ENCODE peak calls at places on chromosome 6, in eight cellular contexts. I is sigmoid colon, E is hepatocyte, U is astrocyte of the spinal cord, Z is dorsolateral prefrontal cortex, A is AG04450, M is IMR-90, C is Peyer's patch. T is an unnamed sample.

GRCh38 chr6:169969372-169970099 is 218.1 kb downstream of the ERMARD start:
- DNase-seq in I (peak; percentile 46), E (no peak), U (no peak), Z (peak; percentile 33), A (no peak), M (no peak), C (no peak), T (peak; percentile 30)

GRCh38 chr6:148335582-148335981 is 7.1 kb upstream of the SASH1 start:
- DNase-seq in I (no peak), E (no peak), U (no peak), Z (no peak), A (no peak), M (peak; percentile 40), C (no peak), T (no peak)

GRCh38 chr6:113672691-113673149 is 184.4 kb upstream of the MARCKS start:
- DNase-seq in I (peak; percentile 70), E (no peak), U (peak; percentile 23), Z (no peak), A (no peak), M (peak; percentile 37), C (no peak), T (no peak)

GRCh38 chr6:11785953-11786579 is 7.5 kb upstream of the ADTRP start:
- DNase-seq in I (no peak), E (no peak), U (no peak), Z (no peak), A (no peak), M (no peak), C (peak; percentile 82), T (no peak)

GRCh38 chr6:101803146-101803545 is 409.6 kb downstream of the GRIK2 start:
- DNase-seq in I (no peak), E (no peak), U (peak; percentile 19), Z (no peak), A (no peak), M (peak; percentile 52), C (no peak), T (no peak)

GRCh38 chr6:10582774-10583508 is 61.8 kb downstream of the GCNT2 start:
- DNase-seq in I (no peak), E (peak; percentile 29), U (no peak), Z (no peak), A (no peak), M (no peak), C (no peak), T (no peak)

GRCh38 chr6:49305010-49305409 is 158.0 kb downstream of the MMUT start:
- DNase-seq in I (no peak), E (no peak), U (no peak), Z (no peak), A (no peak), M (no peak), C (no peak), T (no peak)

GRCh38 chr6:21754891-21755290 is 161.3 kb downstream of the SOX4 start:
- DNase-seq in I (no peak), E (peak; percentile 42), U (peak; percentile 74), Z (no peak), A (no peak), M (peak; percentile 71), C (no peak), T (no peak)

GRCh38 chr6:168949876-168950499 is 303.7 kb downstream of the THBS2 start:
- DNase-seq in I (no peak), E (no peak), U (no peak), Z (no peak), A (no peak), M (peak; percentile 33), C (no peak), T (no peak)

GRCh38 chr6:37946021-37946420 is 126.5 kb downstream of the ZFAND3 start:
- DNase-seq in I (no peak), E (no peak), U (no peak), Z (no peak), A (no peak), M (no peak), C (no peak), T (no peak)

GRCh38 chr6:122071950-122072647 is 327.4 kb upstream of the HSF2 start:
- DNase-seq in I (no peak), E (no peak), U (no peak), Z (no peak), A (no peak), M (no peak), C (no peak), T (no peak)

GRCh38 chr6:166747644-166748595 is 120.9 kb upstream of the RPS6KA2 start:
- DNase-seq in I (no peak), E (no peak), U (no peak), Z (no peak), A (no peak), M (no peak), C (no peak), T (no peak)

GRCh38 chr6:154932562-154933027 is 62.5 kb upstream of the TIAM2 start:
- DNase-seq in I (no peak), E (peak; percentile 47), U (peak; percentile 75), Z (no peak), A (peak; percentile 45), M (peak; percentile 78), C (no peak), T (no peak)

GRCh38 chr6:67009818-67010217 is 1302.8 kb upstream of the EYS start:
- DNase-seq in I (no peak), E (peak; percentile 28), U (no peak), Z (no peak), A (no peak), M (no peak), C (no peak), T (no peak)

GRCh38 chr6:16168858-16169257 is 40.0 kb downstream of the MYLIP start:
- DNase-seq in I (no peak), E (peak; percentile 40), U (peak; percentile 45), Z (no peak), A (no peak), M (peak; percentile 37), C (no peak), T (no peak)

GRCh38 chr6:124961784-124962611 is at the start of gene RNF217:
- DNase-seq in I (peak; percentile 90), E (peak; percentile 71), U (peak; percentile 75), Z (peak; percentile 58), A (no peak), M (peak; percentile 76), C (peak; percentile 66), T (peak; percentile 45)

DNA sequence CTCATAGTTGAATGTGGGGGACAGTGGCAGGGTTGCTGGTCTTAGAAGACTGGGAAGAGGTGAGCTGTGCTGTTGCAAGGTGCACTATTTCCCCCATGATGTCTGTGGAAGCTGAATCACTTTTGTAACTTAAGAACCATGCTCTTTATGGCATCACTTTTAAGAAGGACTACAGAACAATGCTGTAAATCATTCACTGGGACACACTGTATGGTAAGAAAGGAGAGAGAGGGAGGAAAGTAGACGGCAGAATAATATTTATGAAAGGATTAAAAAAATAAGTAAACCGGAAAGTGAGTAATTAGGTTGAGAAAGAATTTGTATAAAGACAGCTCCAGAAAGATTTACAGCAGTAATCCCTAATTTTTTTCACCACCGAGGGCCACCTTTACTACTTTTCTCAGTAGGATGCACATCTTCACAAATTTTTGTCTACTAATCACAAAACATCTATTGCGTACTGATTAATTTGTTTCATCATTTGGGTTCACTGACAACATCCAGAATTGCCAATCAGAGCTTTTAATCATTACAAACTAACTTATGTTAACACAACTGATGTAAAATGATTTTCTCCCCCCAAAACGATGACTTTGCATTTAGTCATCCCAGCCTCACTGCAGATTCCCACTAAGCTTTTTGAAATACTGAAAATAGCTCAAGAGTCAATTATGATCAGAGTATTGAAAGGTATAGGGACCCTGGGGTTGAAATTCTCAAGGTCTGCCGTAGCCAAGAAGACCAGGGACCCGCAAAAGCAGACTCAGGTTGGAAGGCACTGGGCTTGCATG is 560.7 kb upstream of the NOX3 start:
- DNase-seq in I (no peak), E (no peak), U (no peak), Z (no peak), A (no peak), M (peak; percentile 68), C (no peak), T (no peak)
- TF ChIP-seq CTCF in I (no peak), E (no peak), U (no peak), Z (no peak), A (no peak), M (no peak), C (no peak), T (no peak)

DNA sequence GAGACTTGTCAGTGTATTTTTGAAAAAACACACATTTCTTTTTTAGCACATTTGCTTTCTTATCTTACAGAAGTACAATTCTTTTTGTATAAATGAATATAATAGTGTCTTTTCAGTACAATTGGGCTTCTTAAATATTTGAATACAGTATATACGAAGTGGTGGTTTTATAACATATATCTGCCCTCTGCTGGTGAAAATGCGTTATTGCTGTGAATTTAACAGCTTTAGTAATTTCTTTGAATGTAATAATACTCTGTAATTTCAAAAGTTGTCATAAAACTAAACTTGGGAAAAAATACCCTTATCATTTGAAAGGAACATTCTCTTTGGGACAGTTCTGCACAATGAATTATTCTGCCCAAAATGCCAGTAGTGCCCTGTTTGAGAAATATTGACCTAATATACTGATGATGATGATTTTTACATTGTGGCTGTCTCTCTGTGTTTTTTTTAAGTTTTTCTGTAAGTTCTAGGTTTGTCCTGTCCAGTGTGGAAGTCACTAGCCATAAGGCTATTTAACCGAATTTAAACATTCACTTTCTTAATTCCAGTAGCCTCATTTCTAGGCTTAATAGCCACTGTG is 19.0 kb downstream of the SMAP1 start:
- DNase-seq in I (no peak), E (peak; percentile 51), U (peak; percentile 64), Z (no peak), A (no peak), M (peak; percentile 56), C (no peak), T (no peak)
- TF ChIP-seq CTCF in I (peak; percentile 46), E (peak; percentile 79), U (peak; percentile 54), Z (peak; percentile 89), A (peak; percentile 64), M (peak; percentile 73), C (peak; percentile 56), T (peak; percentile 82)

DNA sequence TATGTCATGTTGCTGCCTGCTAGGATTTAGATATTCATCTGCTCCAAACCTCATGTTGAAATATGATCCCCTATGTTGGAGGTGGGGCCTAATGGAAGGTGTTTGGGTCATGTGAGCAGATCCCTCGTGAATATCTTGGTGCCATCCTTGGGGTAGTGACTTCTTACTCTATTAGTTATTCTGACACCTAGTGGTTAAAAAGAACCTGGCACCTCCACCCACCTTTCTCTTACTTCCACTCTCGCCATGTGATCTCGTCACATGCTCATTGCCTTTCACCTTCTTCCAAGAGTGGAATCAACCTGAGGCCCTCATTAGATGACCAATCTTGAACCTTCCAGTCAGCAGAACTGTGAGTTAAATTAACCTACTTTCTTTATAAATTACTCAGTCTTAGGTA is 549.4 kb upstream of the SYNCRIP start:
- DNase-seq in I (no peak), E (peak; percentile 30), U (no peak), Z (no peak), A (no peak), M (no peak), C (no peak), T (no peak)
- TF ChIP-seq CTCF in I (no peak), E (peak; percentile 33), U (no peak), Z (no peak), A (peak; percentile 20), M (peak; percentile 23), C (no peak), T (no peak)

DNA sequence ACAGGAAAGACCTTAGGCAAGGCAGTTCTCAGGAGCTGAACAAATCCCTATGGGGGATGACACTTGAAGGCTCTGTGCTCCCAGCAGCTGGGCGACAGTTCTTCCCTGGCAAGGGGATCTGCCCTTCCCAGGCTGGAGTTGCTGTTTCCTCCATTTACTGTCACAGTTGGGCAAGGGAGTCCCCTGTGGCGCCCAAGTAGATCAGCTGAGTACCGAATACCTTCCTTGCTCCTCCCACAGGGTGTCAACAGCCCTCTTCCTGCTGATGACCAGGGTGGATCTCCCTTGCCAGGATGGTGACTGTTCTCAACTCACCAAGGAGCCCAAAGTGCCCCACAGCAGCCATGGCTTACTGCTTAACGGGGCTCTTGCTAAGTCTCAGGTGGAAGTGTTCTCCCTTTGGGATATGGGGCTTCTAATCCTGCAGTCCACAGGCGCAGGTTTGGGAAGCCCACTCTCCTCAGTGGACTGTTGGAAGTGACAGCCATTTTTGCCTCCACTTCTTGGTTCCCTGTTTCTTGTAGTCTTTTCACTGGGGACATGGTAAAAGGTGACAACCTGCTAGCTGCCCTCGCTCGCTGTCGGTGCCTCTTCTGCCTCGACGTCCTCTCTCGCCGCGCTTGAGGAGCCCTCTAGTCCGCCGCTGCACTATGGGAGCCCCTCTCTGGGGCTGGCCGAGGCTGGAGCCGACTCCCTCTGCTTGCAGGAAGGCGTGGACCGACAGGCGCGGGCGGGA is 5.7 kb upstream of the PSMG4 start:
- DNase-seq in I (peak; percentile 62), E (no peak), U (no peak), Z (no peak), A (no peak), M (no peak), C (peak; percentile 34), T (no peak)
- TF ChIP-seq CTCF in I (no peak), E (no peak), U (no peak), Z (no peak), A (no peak), M (no peak), C (no peak), T (no peak)